ENCODE peak calls at places on chromosomes 11 and 22, in nine cellular contexts. F is heart right ventricle; C is neural progenitor cell; A is naive thymus-derived CD4-positive, alpha-beta T cell; V is CD4-positive, alpha-beta memory T cell; R is neuronal stem cell; L is caudate nucleus; P is left ventricle myocardium inferior; J is right atrium auricular region. G is an unnamed sample.

GRCh38 chr11:94077568-94078293 is 50.9 kb upstream of the PANX1 start:
- DNase-seq in L (no peak), R (no peak), C (no peak), J (no peak), A (no peak), P (no peak), F (no peak), V (no peak), G (no peak)

GRCh38 chr22:37549704-37550059 is 10.6 kb upstream of the CDC42EP1 start:
- DNase-seq in V (no peak), R (no peak), L (peak; percentile 66), P (no peak), A (no peak), C (peak; percentile 40), F (no peak), J (no peak), G (no peak)

GRCh38 chr22:47171441-47172221 is 409.2 kb downstream of the TBC1D22A start:
- DNase-seq in P (no peak), C (no peak), R (no peak), A (no peak), J (no peak), V (no peak), F (no peak), L (no peak), G (peak; percentile 60)

GRCh38 chr11:74739546-74740270 is 8.5 kb upstream of the CHRDL2 start:
- DNase-seq in R (no peak), P (peak; percentile 33), F (peak; percentile 28), L (no peak), A (peak; percentile 21), J (no peak), C (peak; percentile 77), V (peak; percentile 43), G (no peak)

GRCh38 chr11:26442131-26442530 is 110.2 kb downstream of the ANO3 start:
- DNase-seq in F (no peak), V (no peak), J (no peak), P (no peak), A (no peak), R (no peak), C (no peak), L (no peak), G (no peak)

GRCh38 chr22:36546092-36546804 is 17.3 kb upstream of the EIF3D start:
- DNase-seq in F (peak; percentile 25), J (no peak), P (peak; percentile 24), V (peak; percentile 12), R (peak; percentile 63), L (peak; percentile 22), C (peak; percentile 88), A (no peak), G (no peak)

GRCh38 chr11:116879789-116880402 is 42.5 kb upstream of the APOA1 start:
- DNase-seq in L (no peak), F (peak; percentile 48), A (peak; percentile 39), V (peak; percentile 56), C (peak; percentile 73), J (no peak), R (peak; percentile 29), P (no peak), G (no peak)

GRCh38 chr11:115168229-115168671 is 336.0 kb downstream of the CADM1 start:
- DNase-seq in V (no peak), C (no peak), R (no peak), L (no peak), A (no peak), F (peak; percentile 50), P (no peak), J (no peak), G (no peak)

GRCh38 chr11:31882951-31883392 is 71.8 kb upstream of the PAX6 start:
- DNase-seq in J (no peak), L (no peak), C (peak; percentile 42), V (no peak), A (no peak), P (no peak), R (peak; percentile 23), F (no peak), G (no peak)

GRCh38 chr11:26764315-26764714 is 42.5 kb upstream of the SLC5A12 start:
- DNase-seq in R (no peak), F (no peak), V (no peak), J (no peak), L (no peak), C (no peak), P (no peak), A (no peak), G (no peak)

GRCh38 chr11:10623797-10624761 is 55.6 kb upstream of the LYVE1 start:
- DNase-seq in L (no peak), J (no peak), P (no peak), V (no peak), C (no peak), A (no peak), R (no peak), F (peak; percentile 41), G (no peak)

GRCh38 chr22:20430641-20431519 is 6.7 kb downstream of the SCARF2 start:
- DNase-seq in A (peak; percentile 56), P (peak; percentile 36), V (peak; percentile 68), L (peak; percentile 43), J (peak; percentile 56), F (no peak), R (peak; percentile 61), C (peak; percentile 93), G (peak; percentile 80)

GRCh38 chr11:123659311-123659710 is 4.9 kb upstream of the SCN3B start:
- DNase-seq in F (no peak), V (no peak), C (no peak), P (no peak), J (no peak), L (no peak), A (no peak), R (no peak), G (no peak)

GRCh38 chr11:123653997-123654565 is 343 bp downstream of the SCN3B start:
- DNase-seq in J (no peak), R (peak; percentile 67), F (peak; percentile 51), A (peak; percentile 29), L (no peak), C (peak; percentile 74), V (peak; percentile 12), P (peak; percentile 58), G (no peak)

GRCh38 chr11:123650901-123651300 is 3.5 kb downstream of the SCN3B start:
- DNase-seq in R (no peak), L (no peak), V (no peak), A (no peak), J (no peak), C (no peak), F (no peak), P (no peak), G (no peak)

GRCh38 chr11:123653405-123653996 is 923 bp downstream of the SCN3B start:
- DNase-seq in R (no peak), P (no peak), J (no peak), F (no peak), C (no peak), A (no peak), V (no peak), L (no peak), G (no peak)

GRCh38 chr11:123654566-123655081 is at the start of gene SCN3B:
- DNase-seq in A (no peak), V (no peak), F (peak; percentile 73), J (no peak), R (peak; percentile 72), C (peak; percentile 88), L (peak; percentile 62), P (peak; percentile 70), G (no peak)
- H3K27ac ChIP-seq in A (no peak within 1 kb of the TSS), V (no peak within 1 kb of the TSS), F (no peak within 1 kb of the TSS), J (peak within 1 kb of the TSS; percentile 71), R (no peak within 1 kb of the TSS), C (no peak within 1 kb of the TSS), L (peak within 1 kb of the TSS; percentile 16), P (peak within 1 kb of the TSS; percentile 81), G (peak within 1 kb of the TSS; percentile 54)

GRCh38 chr22:17921871-17922821 is 102.2 kb downstream of the MICAL3 start:
- DNase-seq in C (peak; percentile 72), A (no peak), P (peak; percentile 54), V (no peak), R (no peak), L (no peak), F (peak; percentile 51), J (no peak), G (no peak)
- H3K27ac ChIP-seq in C (no peak overlapping the region), A (no peak overlapping the region), P (peak overlapping the region; percentile 95), V (no peak overlapping the region), R (no peak overlapping the region), L (peak overlapping the region; percentile 21), F (peak overlapping the region; percentile 65), J (peak overlapping the region; percentile 87), G (peak overlapping the region; percentile 30)

GRCh38 chr22:49321477-49322055 is 506.1 kb downstream of the BRD1 start:
- DNase-seq in P (no peak), F (no peak), R (no peak), J (peak; percentile 52), V (no peak), A (no peak), C (no peak), L (no peak), G (no peak)
- H3K27ac ChIP-seq in P (no peak overlapping the region), F (no peak overlapping the region), R (no peak overlapping the region), J (no peak overlapping the region), V (no peak overlapping the region), A (no peak overlapping the region), C (no peak overlapping the region), L (no peak overlapping the region), G (no peak overlapping the region)

GRCh38 chr11:86158716-86159669 is 85.6 kb upstream of the EED start:
- DNase-seq in P (no peak), R (no peak), V (no peak), L (no peak), A (no peak), F (no peak), J (no peak), C (no peak), G (no peak)

GRCh38 chr11:86160546-86161149 is 83.9 kb upstream of the EED start:
- DNase-seq in V (no peak), P (no peak), F (no peak), C (no peak), R (no peak), J (no peak), L (no peak), A (no peak), G (no peak)

GRCh38 chr11:86156397-86156977 is 87.6 kb upstream of the PICALM start:
- DNase-seq in V (no peak), F (no peak), C (no peak), P (no peak), A (no peak), L (no peak), J (no peak), R (no peak), G (no peak)

GRCh38 chr11:86155210-86155844 is 86.4 kb upstream of the PICALM start:
- DNase-seq in F (no peak), C (no peak), A (no peak), R (no peak), J (no peak), L (no peak), P (no peak), V (no peak), G (no peak)

DNA sequence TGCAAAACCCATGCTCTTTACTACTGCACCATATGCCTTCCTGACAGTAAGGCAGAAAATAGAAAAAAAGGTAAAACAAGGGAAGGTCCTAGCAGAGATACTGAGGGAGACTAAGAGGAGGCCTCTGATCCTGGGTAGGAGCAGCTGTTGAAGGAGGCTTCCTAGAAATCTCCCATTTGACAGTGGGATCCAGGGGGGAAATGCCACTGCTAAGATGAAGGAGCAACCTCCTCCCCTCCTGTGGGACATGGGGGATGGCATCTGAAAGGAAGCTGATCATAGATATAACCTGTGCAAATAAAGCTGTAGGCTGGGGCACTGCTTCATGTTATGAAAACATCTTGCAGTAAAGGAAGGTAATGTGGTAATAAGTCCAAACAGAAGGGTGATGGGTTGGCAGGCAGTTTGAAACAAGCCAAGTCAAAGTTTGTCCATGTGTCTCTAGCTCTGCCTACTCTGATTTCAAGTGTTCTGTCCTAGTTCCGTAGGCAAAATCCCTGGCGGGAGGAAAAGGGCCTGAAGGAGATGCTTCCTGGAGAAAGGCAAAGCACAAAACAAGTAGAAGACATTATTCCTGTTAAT is 86.7 kb upstream of the EED start:
- DNase-seq in R (no peak), J (no peak), A (no peak), C (no peak), F (no peak), L (no peak), P (no peak), V (no peak), G (no peak)
- H3K27ac ChIP-seq in R (no peak overlapping the region), J (no peak overlapping the region), A (no peak overlapping the region), C (no peak overlapping the region), F (no peak overlapping the region), L (no peak overlapping the region), P (no peak overlapping the region), V (no peak overlapping the region), G (no peak overlapping the region)

G was measured in suprapubic skin.